ENCODE peak calls at places on chromosomes 1 and 21, in five cellular contexts. F is pancreas, H is lower lobe of right lung, N is esophagus muscularis mucosa, E is cardiac muscle cell. D is an unnamed sample. For H3K36me3 and H3K4me1, the result is how much of the 10 kb centered on the place peaks cover.

GRCh38 chr1:8815582-8816285 is 1.7 kb downstream of the RERE start:
- DNase-seq in N (peak), E (peak), F (no peak), H (no peak), D (peak)

GRCh38 chr1:16922466-16922865 is 735 bp downstream of the CROCC start:
- DNase-seq in H (peak), E (no peak), F (no peak), N (no peak), D (no peak)

GRCh38 chr1:64469977-64470669 is at the start of gene CACHD1:
- DNase-seq in E (peak), H (peak), F (peak), N (peak), D (peak)

GRCh38 chr1:41365772-41366427 is 4.7 kb downstream of the FOXO6 start:
- DNase-seq in F (no peak), E (no peak), N (no peak), H (no peak), D (no peak)

GRCh38 chr1:234608026-234608719 is 1.8 kb downstream of the IRF2BP2 start:
- DNase-seq in N (no peak), H (peak), E (peak), F (peak), D (peak)

GRCh38 chr1:9905010-9905409 is 5.1 kb downstream of the CTNNBIP1 start:
- DNase-seq in E (no peak), N (no peak), F (no peak), H (no peak), D (no peak)

GRCh38 chr1:200053639-200054038 is 26.1 kb downstream of the NR5A2 start:
- DNase-seq in E (no peak), N (no peak), F (no peak), H (no peak), D (peak)

GRCh38 chr21:35226960-35227741 is 178.0 kb upstream of the RUNX1 start:
- DNase-seq in E (no peak), H (no peak), N (no peak), F (no peak), D (no peak)

GRCh38 chr1:182718311-182718710 is 33.9 kb upstream of the RGS8 start:
- DNase-seq in F (no peak), N (no peak), H (no peak), E (no peak), D (no peak)

GRCh38 chr1:210908257-210908656 is 225.7 kb downstream of the KCNH1 start:
- DNase-seq in E (no peak), N (no peak), H (no peak), F (no peak), D (no peak)

GRCh38 chr1:241857131-241857530 is 9.1 kb downstream of the EXO1 start:
- DNase-seq in F (no peak), H (no peak), E (no peak), N (no peak), D (no peak)

GRCh38 chr1:181324797-181325616 is 158.3 kb upstream of the CACNA1E start:
- DNase-seq in N (no peak), H (no peak), E (no peak), F (no peak), D (no peak)

GRCh38 chr1:119968601-119969000 is 72.3 kb upstream of the ADAM30 start:
- DNase-seq in F (no peak), H (no peak), N (no peak), E (no peak), D (no peak)

GRCh38 chr21:42038826-42039425 is 28.8 kb upstream of the ZBTB21 start:
- DNase-seq in N (no peak), H (no peak), F (peak), E (no peak), D (no peak)

GRCh38 chr1:227318003-227318851 is at the start of gene CDC42BPA:
- DNase-seq in N (no peak), E (peak), H (peak), F (peak), D (peak)

GRCh38 chr1:156247460-156248322 is at the start of gene PAQR6:
- DNase-seq in N (no peak), H (no peak), E (no peak), F (peak), D (peak)

GRCh38 chr1:213409971-213410370 is 358.9 kb downstream of the RPS6KC1 start:
- DNase-seq in E (no peak), N (no peak), F (no peak), H (no peak), D (no peak)

GRCh38 chr1:172380441-172381244 is 39.8 kb upstream of the C1orf105 start:
- DNase-seq in E (peak), N (no peak), H (no peak), F (no peak), D (no peak)

GRCh38 chr1:151867785-151868403 is 14.4 kb upstream of the THEM5 start:
- DNase-seq in H (no peak), N (no peak), E (peak), F (no peak), D (no peak)

GRCh38 chr1:100767176-100767876 is 47.8 kb downstream of the VCAM1 start:
- DNase-seq in N (no peak), H (no peak), E (no peak), F (no peak), D (no peak)

GRCh38 chr1:18109058-18109755 is 1.6 kb downstream of the IGSF21 start:
- DNase-seq in F (no peak), N (no peak), E (no peak), H (no peak), D (no peak)

GRCh38 chr1:150516050-150516591 is 569 bp downstream of the FALEC start:
- DNase-seq in F (no peak), H (no peak), N (no peak), E (peak), D (no peak)

GRCh38 chr1:179742717-179743678 is at the start of gene FAM163A:
- DNase-seq in H (no peak), F (no peak), N (no peak), E (peak), D (no peak)

GRCh38 chr21:44951186-44951915 is 11.5 kb downstream of the SLX9 start:
- DNase-seq in N (no peak), E (no peak), F (no peak), H (peak), D (peak)
- H3K36me3 ChIP-seq in N (under half), E (under half), F (under half), H (under half), D (under half)

DNA sequence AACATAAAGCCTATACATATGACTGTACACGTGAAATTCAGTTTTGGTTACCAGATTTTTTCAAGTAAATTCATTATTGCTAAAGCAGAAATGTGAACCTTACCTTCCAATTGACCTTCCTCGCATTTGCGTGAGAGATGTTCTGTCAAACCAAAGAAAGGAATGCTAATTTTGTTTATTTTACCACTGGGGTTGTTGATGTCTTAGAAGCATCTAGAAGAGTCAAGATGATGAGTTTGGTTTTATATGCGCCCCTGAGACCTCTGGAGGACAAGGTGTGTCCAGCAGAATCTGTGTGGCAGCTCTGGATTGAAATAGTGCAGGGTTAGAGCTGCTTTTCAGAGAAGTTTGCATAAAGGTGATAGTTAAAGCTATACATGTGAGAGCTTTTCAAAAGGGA is 48.4 kb downstream of the ZBTB40 start:
- DNase-seq in F (no peak), E (no peak), H (no peak), N (no peak), D (no peak)
- H3K4me3 ChIP-seq in F (no peak), E (no peak), H (no peak), N (no peak), D (no peak)

DNA sequence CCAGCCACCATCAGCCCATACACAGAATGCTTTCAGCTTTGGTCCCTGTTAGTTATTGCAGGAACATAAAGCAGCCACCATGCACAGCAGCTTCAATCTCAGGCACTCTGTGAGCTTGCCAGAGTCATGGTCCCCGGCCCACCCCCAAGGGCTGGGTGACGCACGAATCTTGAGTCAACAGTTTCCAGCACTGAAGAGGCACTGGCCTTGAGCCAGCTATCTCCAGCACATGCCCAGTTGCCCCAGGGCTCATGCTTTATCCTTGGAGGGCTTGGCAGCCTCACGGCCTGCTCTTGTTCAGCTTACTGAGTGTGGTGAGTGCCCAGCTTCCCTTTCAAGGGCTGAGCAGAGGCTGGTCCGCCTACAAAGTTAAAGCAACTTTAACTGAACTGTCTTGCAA is 200.7 kb upstream of the RAB4A start:
- DNase-seq in F (peak), H (peak), N (no peak), E (peak), D (peak)
- H3K4me1 ChIP-seq in F (under half), H (half or more), N (under half), E (under half), D (under half)

DNA sequence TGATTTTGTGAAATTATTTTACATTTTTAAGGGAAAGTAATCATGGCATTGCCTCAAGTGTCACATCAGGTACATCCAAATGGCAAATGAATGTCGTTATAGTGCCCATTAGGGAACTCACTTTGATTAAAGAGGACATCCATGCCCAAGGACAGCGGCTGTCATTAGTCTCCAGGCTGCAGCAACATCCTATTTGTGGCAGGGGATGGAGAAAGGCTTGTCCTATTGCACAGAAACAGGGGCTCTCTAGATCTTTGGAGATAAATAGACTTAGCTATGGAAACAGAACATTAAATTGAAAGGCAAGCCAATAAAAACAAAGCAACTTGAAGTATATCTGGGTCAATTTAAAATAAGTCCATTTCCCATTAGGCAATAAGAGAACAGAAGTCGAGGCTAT is 439.3 kb downstream of the NEGR1 start:
- DNase-seq in H (no peak), F (no peak), N (no peak), E (no peak), D (no peak)
- H3K36me3 ChIP-seq in H (under half), F (under half), N (under half), E (under half), D (under half)

GRCh38 chr1:207888647-207889046 is 22.3 kb downstream of the CD34 start:
- DNase-seq in F (no peak), H (no peak), N (no peak), E (peak), D (no peak)

GRCh38 chr1:207891148-207891547 is 19.8 kb downstream of the CD34 start:
- DNase-seq in H (no peak), E (no peak), N (no peak), F (no peak), D (no peak)

GRCh38 chr1:207887542-207887941 is 23.4 kb downstream of the CD34 start:
- DNase-seq in E (no peak), H (no peak), F (no peak), N (no peak), D (no peak)

GRCh38 chr1:207892764-207893163 is 18.2 kb downstream of the CD34 start:
- DNase-seq in F (no peak), N (no peak), E (no peak), H (no peak), D (no peak)

GRCh38 chr1:207890136-207890738 is 20.7 kb downstream of the CD34 start:
- DNase-seq in N (no peak), H (no peak), E (peak), F (peak), D (peak)
- H3K4me3 ChIP-seq in N (peak), H (no peak), E (no peak), F (no peak), D (no peak)

GRCh38 chr1:221723018-221723917 is 18.6 kb downstream of the DUSP10 start:
- DNase-seq in E (no peak), H (no peak), F (no peak), N (peak), D (no peak)

GRCh38 chr1:221726331-221726692 is 15.6 kb downstream of the DUSP10 start:
- DNase-seq in F (no peak), N (no peak), E (no peak), H (no peak), D (no peak)

GRCh38 chr1:221723918-221724263 is 18.0 kb downstream of the DUSP10 start:
- DNase-seq in E (no peak), H (no peak), F (no peak), N (no peak), D (no peak)

GRCh38 chr1:221725683-221726330 is 16.1 kb downstream of the DUSP10 start:
- DNase-seq in N (peak), H (no peak), F (no peak), E (peak), D (no peak)

GRCh38 chr1:221724931-221725605 is 16.8 kb downstream of the DUSP10 start:
- DNase-seq in H (peak), E (peak), N (peak), F (no peak), D (peak)
- H3K4me1 ChIP-seq in H (under half), E (under half), N (under half), F (under half), D (under half)

GRCh38 chr1:231363624-231364023 is 25.5 kb downstream of the SPRTN start:
- DNase-seq in N (no peak), E (no peak), H (no peak), F (no peak), D (no peak)
- H3K36me3 ChIP-seq in N (under half), E (under half), H (under half), F (under half), D (under half)

GRCh38 chr1:154406572-154406879 is 1.4 kb downstream of the IL6R start:
- DNase-seq in N (no peak), F (no peak), E (no peak), H (no peak), D (no peak)

GRCh38 chr1:154407866-154408777 is 3.0 kb downstream of the IL6R start:
- DNase-seq in F (no peak), N (no peak), E (no peak), H (peak), D (peak)

GRCh38 chr1:154404984-154405761 is at the start of gene IL6R:
- DNase-seq in H (peak), F (peak), E (peak), N (peak), D (peak)

GRCh38 chr1:154405762-154406571 is 824 bp downstream of the IL6R start:
- DNase-seq in H (peak), F (peak), E (peak), N (no peak), D (peak)

DNA sequence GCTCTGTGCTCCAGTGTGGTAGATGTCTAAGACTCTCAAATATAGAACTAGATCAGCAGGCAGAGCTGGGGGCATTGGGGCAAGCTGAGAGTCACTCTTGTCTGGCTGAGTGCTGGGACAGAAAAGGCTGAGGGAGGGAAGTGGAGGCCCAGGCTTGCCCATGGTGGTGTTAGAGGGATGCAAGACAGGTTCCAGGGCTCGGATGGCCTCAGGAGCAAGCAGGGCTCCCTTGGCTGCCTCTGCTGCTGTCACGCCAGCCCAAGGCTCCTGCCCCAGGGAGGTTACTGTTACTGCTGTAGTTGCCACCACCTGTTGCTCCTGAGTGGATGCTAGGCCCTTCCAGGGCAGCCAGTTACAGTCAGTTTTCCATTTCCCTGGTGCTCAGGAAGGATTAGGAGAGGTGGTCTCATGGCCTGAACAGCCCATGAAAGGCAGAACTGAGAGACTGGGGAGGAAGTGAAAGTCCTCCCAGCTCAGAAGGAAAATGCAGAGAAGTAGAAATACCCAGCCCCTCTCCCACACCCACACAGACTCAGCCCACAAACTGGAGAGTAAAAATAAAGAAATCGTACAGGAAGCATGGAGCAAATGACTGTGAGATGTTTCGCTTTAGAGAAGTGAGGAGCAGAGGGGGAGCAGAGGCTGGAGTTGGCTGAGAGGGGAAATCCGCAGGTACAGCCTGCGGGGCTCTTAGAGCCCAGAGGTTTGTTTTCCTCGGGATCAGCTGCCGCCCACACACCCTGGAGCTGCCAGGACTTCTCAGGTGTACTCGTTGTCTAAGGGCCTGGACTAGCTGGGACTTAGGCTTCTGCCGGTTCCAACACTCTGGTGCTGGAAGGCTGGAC is 2.1 kb downstream of the IL6R start:
- DNase-seq in N (no peak), E (no peak), H (peak), F (no peak), D (peak)
- H3K4me3 ChIP-seq in N (peak), E (no peak), H (peak), F (peak), D (no peak)

DNA sequence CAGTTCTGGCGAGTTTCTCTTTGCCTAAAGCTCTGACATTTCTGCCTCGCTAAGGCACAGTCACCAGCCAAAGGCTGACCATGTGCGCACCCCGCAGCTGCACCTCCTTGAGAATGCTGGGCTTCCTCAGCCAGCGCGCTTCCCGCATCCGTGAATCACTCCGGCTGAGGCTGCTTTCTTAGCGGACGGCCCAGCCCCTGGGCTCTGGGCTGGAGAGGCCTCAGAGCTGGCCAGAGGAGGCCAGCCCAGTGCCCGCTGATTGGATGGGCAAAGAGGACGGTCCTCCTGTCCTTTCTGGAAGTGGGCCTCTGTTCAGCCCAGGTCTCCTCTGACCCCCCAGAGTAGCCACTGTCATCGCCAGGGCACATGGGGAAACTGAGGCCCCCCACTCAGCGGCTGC is 56.1 kb downstream of the PRDM16 start:
- DNase-seq in N (no peak), H (no peak), E (no peak), F (no peak), D (no peak)
- H3K4me1 ChIP-seq in N (under half), H (under half), E (half or more), F (under half), D (under half)

GRCh38 chr1:88802950-88803349 is 88.4 kb downstream of the GTF2B start:
- DNase-seq in H (no peak), E (peak), N (no peak), F (no peak), D (no peak)
- H3K36me3 ChIP-seq in H (under half), E (under half), N (half or more), F (under half), D (under half)

D was measured in mucosa of descending colon.